ENCODE peak calls at places on chromosomes 1 and 21, in nine cellular contexts. R, X, W, L, N, F, T, V and G are unnamed samples.
A peak's percentile ranks its signal among the peaks of the same experiment; 100 is the strongest.

GRCh38 chr1:189708674-189709073 is 769.0 kb downstream of the BRINP3 start:
- DNase-seq in W (peak; percentile 35), R (no peak), N (peak; percentile 20), L (no peak), X (peak; percentile 71), V (no peak), T (no peak), F (no peak), G (no peak)

GRCh38 chr1:244154882-244155531 is 103.9 kb downstream of the ZBTB18 start:
- DNase-seq in X (no peak), W (no peak), T (no peak), L (peak; percentile 10), N (no peak), R (no peak), F (no peak), V (peak; percentile 40), G (no peak)

GRCh38 chr21:27636671-27637070 is 669.8 kb upstream of the ADAMTS5 start:
- DNase-seq in X (no peak), W (no peak), N (peak; percentile 11), R (no peak), L (no peak), F (no peak), V (peak; percentile 15), T (no peak), G (no peak)

GRCh38 chr1:51875291-51875772 is 3.2 kb downstream of the NRDC start:
- DNase-seq in N (no peak), F (no peak), T (no peak), X (no peak), L (no peak), R (no peak), W (no peak), V (no peak), G (no peak)

GRCh38 chr21:41164981-41165650 is 2.8 kb upstream of the BACE2 start:
- DNase-seq in L (peak; percentile 5), V (peak; percentile 56), R (no peak), N (peak; percentile 94), X (peak; percentile 26), T (no peak), W (no peak), F (no peak), G (no peak)

GRCh38 chr1:155005076-155005971 is 2.7 kb downstream of the ZBTB7B start:
- DNase-seq in L (no peak), W (no peak), R (no peak), X (no peak), T (no peak), F (peak; percentile 92), N (peak; percentile 75), V (peak; percentile 76), G (no peak)

GRCh38 chr1:203406446-203407045 is 55.6 kb upstream of the FMOD start:
- DNase-seq in F (peak; percentile 94), V (peak; percentile 71), N (no peak), R (no peak), T (peak; percentile 70), W (no peak), L (no peak), X (no peak), G (no peak)

GRCh38 chr1:10252508-10252907 is 42.1 kb downstream of the KIF1B start:
- DNase-seq in L (peak; percentile 20), X (no peak), W (no peak), T (no peak), V (no peak), R (peak; percentile 34), N (peak; percentile 52), F (no peak), G (no peak)

GRCh38 chr1:158285756-158286241 is 3.9 kb upstream of the CD1C start:
- DNase-seq in N (peak; percentile 2), L (no peak), V (peak; percentile 20), R (no peak), F (peak; percentile 74), T (no peak), W (no peak), X (no peak), G (no peak)

GRCh38 chr21:46639489-46640386 is 4.3 kb downstream of the PRMT2 start:
- DNase-seq in W (no peak), V (no peak), R (no peak), T (no peak), N (peak; percentile 53), L (peak; percentile 15), X (no peak), F (no peak), G (no peak)

GRCh38 chr1:160855181-160855981 is 7.3 kb downstream of the CD244 start:
- DNase-seq in F (no peak), W (no peak), L (no peak), T (no peak), X (no peak), R (no peak), V (no peak), N (no peak), G (no peak)

GRCh38 chr21:30436986-30437385 is 3.1 kb upstream of the KRTAP15-1 start:
- DNase-seq in N (no peak), X (no peak), L (no peak), V (no peak), T (no peak), R (no peak), F (no peak), W (no peak), G (no peak)

GRCh38 chr1:147892731-147893214 is 9.8 kb upstream of the GJA8 start:
- DNase-seq in T (no peak), F (no peak), X (peak; percentile 65), N (peak; percentile 51), W (peak; percentile 72), V (no peak), L (peak; percentile 28), R (peak; percentile 40), G (no peak)

GRCh38 chr1:204672482-204673216 is 12.9 kb downstream of the LRRN2 start:
- DNase-seq in V (no peak), F (peak; percentile 32), T (no peak), L (no peak), N (no peak), W (no peak), X (no peak), R (no peak), G (no peak)

GRCh38 chr1:209368864-209369598 is 214.5 kb upstream of the CAMK1G start:
- DNase-seq in N (peak; percentile 96), W (no peak), R (peak; percentile 78), L (no peak), F (no peak), X (no peak), V (peak; percentile 23), T (no peak), G (peak; percentile 86)

GRCh38 chr1:184745110-184745509 is 9.5 kb downstream of the EDEM3 start:
- DNase-seq in L (no peak), N (no peak), R (no peak), X (no peak), V (no peak), W (no peak), T (no peak), F (no peak), G (no peak)

GRCh38 chr1:184748767-184749166 is 5.9 kb downstream of the EDEM3 start:
- DNase-seq in R (no peak), T (no peak), L (no peak), V (no peak), W (no peak), X (no peak), N (no peak), F (no peak), G (no peak)

GRCh38 chr1:184745929-184746583 is 8.6 kb downstream of the EDEM3 start:
- DNase-seq in R (no peak), L (peak; percentile 16), V (no peak), F (no peak), T (no peak), W (no peak), N (no peak), X (no peak), G (no peak)

GRCh38 chr1:184743062-184743756 is 11.4 kb downstream of the EDEM3 start:
- DNase-seq in W (no peak), L (no peak), R (no peak), T (no peak), V (no peak), F (no peak), X (no peak), N (peak; percentile 57), G (no peak)

GRCh38 chr1:184747089-184747955 is 7.3 kb downstream of the EDEM3 start:
- DNase-seq in L (no peak), F (no peak), R (no peak), V (no peak), X (no peak), N (no peak), W (no peak), T (no peak), G (no peak)
- H3K27me3 ChIP-seq in L (no peaks in the 10 kb centered on the region), F (no peaks in the 10 kb centered on the region), R (no peaks in the 10 kb centered on the region), V (no peaks in the 10 kb centered on the region), X (no peaks in the 10 kb centered on the region), N (no peaks in the 10 kb centered on the region), W (no peaks in the 10 kb centered on the region), T (no peaks in the 10 kb centered on the region), G (no peaks in the 10 kb centered on the region)

GRCh38 chr1:201385299-201385891 is 7.9 kb upstream of the TNNT2 start:
- DNase-seq in W (peak; percentile 80), R (peak; percentile 37), L (peak; percentile 62), N (peak; percentile 55), X (peak; percentile 95), V (peak; percentile 57), F (no peak), T (peak; percentile 43), G (no peak)
- TF ChIP-seq CTCF in W (peak; percentile 92), R (peak; percentile 98), L (peak; percentile 95), N (peak; percentile 92), X (peak; percentile 97), V (peak; percentile 70), F (peak; percentile 25), T (no peak), G (peak; percentile 90)

DNA sequence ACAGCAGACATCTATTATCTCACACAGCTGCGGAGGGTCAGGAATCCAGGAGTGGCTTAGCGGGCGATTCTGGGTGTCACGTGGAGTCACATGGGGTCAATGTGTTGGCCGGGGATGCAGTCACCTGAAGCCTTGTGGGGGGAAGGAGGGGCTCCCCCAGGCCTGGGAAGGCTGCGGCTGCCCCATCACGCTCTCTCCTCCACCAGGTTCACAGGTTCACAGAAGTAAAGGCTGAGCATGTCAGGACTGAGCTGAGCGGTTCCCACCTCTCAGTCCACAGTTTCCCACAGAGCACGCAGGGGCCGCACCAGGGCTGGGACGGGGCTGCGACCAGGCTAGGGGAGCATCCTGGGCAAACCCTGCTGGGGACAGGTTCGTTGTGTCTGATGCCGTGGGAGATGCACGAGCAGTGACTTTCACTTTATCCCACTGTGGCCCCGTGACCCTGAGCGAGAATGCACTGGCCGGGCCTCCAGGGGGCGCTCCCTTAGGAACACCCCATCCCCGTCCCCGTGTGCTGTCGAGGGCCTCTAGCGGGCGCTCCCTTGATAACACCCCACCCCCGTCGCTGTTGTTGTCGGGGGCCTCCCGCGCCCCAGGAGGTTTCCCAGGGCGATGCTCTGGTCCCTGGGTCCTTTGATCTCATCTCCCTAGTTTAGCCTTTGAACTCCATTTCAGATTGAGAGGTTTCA is 73.2 kb upstream of the TRAPPC10 start:
- DNase-seq in X (peak; percentile 95), T (peak; percentile 63), R (peak; percentile 52), F (peak; percentile 76), V (peak; percentile 84), N (peak; percentile 29), L (peak; percentile 81), W (peak; percentile 81), G (no peak)
- H3K4me3 ChIP-seq in X (no peak overlapping the region), T (no peak overlapping the region), R (peak overlapping the region; percentile 50), F (no peak overlapping the region), V (peak overlapping the region; percentile 58), N (peak overlapping the region; percentile 1), L (peak overlapping the region; percentile 65), W (no peak overlapping the region), G (no peak overlapping the region)

DNA sequence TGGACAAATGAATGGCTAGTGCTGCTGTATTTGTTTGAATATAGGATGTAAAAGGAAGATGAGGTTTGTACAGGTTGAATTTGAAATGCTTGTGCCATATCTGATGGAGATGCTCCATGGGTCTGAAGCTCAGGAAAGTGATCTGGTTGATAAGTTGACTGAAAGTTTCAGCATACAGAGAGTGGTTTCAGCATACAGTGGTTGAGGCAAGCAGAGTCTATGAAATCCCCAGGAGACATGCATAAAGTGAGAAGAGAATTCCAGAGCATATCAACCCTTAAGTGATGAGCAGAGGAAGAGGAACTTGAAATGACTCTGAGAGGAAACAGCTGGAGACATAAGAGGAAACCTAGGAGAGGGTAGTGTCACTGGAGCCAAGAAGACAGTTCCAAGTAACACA is 21.7 kb downstream of the TCHHL1 start:
- DNase-seq in T (no peak), W (no peak), X (no peak), L (no peak), F (no peak), N (no peak), R (no peak), V (no peak), G (no peak)
- H3K27me3 ChIP-seq in T (no peaks in the 10 kb centered on the region), W (no peaks in the 10 kb centered on the region), X (no peaks in the 10 kb centered on the region), L (no peaks in the 10 kb centered on the region), F (peaks cover 10% of the 10 kb centered on the region), N (peaks cover 5% of the 10 kb centered on the region), R (peaks cover 2% of the 10 kb centered on the region), V (peaks cover 20% of the 10 kb centered on the region), G (peaks cover 2% of the 10 kb centered on the region)